ENCODE peak calls at places on chromosomes 16 and 17, in four cellular contexts. V is lower lobe of right lung; O is upper lobe of left lung; E is activated CD8-positive, alpha-beta T cell treated with anti-CD3 and anti-CD28 coated beads, Interleukin-2, amount 10 ng/mL, durations not matched to agents 7 days and 5 days. A is an unnamed sample.

GRCh38 chr16:67471758-67472384 is 9.1 kb downstream of the ATP6V0D1 start:
- ATAC-seq in V (no peak), O (no peak), E (no peak), A (no peak)

GRCh38 chr16:5072334-5073278 is 963 bp downstream of the ALG1 start:
- ATAC-seq in V (peak), O (peak), E (no peak), A (no peak)

GRCh38 chr17:27635275-27635823 is 4.4 kb downstream of the LGALS9 start:
- ATAC-seq in V (peak), O (peak), E (no peak), A (no peak)

GRCh38 chr17:80885922-80886582 is 105.6 kb upstream of the CHMP6 start:
- ATAC-seq in V (no peak), O (no peak), E (no peak), A (no peak)

GRCh38 chr17:39563476-39563875 is 44.2 kb downstream of the NEUROD2 start:
- ATAC-seq in V (no peak), O (no peak), E (no peak), A (no peak)

GRCh38 chr17:1605681-1606351 is 22.8 kb downstream of the SLC43A2 start:
- ATAC-seq in V (no peak), O (no peak), E (no peak), A (no peak)

GRCh38 chr17:17355426-17355825 is 52.3 kb downstream of the NT5M start:
- ATAC-seq in V (no peak), O (no peak), E (no peak), A (no peak)

GRCh38 chr17:76107507-76107906 is 3.9 kb upstream of the EXOC7 start:
- ATAC-seq in V (no peak), O (no peak), E (no peak), A (no peak)

GRCh38 chr17:30378797-30379302 is at the start of gene CPD:
- ATAC-seq in V (peak), O (peak), E (peak), A (peak)

GRCh38 chr17:31378638-31379037 is 12.8 kb upstream of the RAB11FIP4 start:
- ATAC-seq in V (no peak), O (no peak), E (no peak), A (no peak)

GRCh38 chr17:64657610-64658125 is 4.4 kb downstream of the SMURF2 start:
- ATAC-seq in V (no peak), O (no peak), E (no peak), A (no peak)

GRCh38 chr16:49129935-49130334 is 151.7 kb downstream of the CBLN1 start:
- ATAC-seq in V (no peak), O (no peak), E (no peak), A (no peak)

GRCh38 chr17:47741793-47742145 is 8.7 kb downstream of the TBX21 start:
- ATAC-seq in V (no peak), O (no peak), E (no peak), A (no peak)

GRCh38 chr17:42683407-42684031 is 1.2 kb downstream of the CNTNAP1 start:
- ATAC-seq in V (peak), O (peak), E (no peak), A (peak)

GRCh38 chr17:1834378-1835149 is 4.8 kb downstream of the RPA1 start:
- ATAC-seq in V (no peak), O (no peak), E (no peak), A (no peak)

GRCh38 chr16:14232106-14232890 is 161.2 kb downstream of the MRTFB start:
- ATAC-seq in V (no peak), O (no peak), E (no peak), A (no peak)

GRCh38 chr16:52453661-52454060 is 93.3 kb downstream of the TOX3 start:
- ATAC-seq in V (no peak), O (no peak), E (no peak), A (no peak)

GRCh38 chr16:25279491-25279890 is 21.8 kb upstream of the ZKSCAN2 start:
- ATAC-seq in V (no peak), O (no peak), E (no peak), A (no peak)

GRCh38 chr17:59620518-59621259 is 994 bp downstream of the CLTC start:
- ATAC-seq in V (no peak), O (peak), E (peak), A (no peak)

GRCh38 chr16:11743308-11744074 is 834 bp upstream of the TXNDC11 start:
- ATAC-seq in V (peak), O (peak), E (no peak), A (peak)

GRCh38 chr16:57118461-57119084 is 26.2 kb downstream of the CPNE2 start:
- ATAC-seq in V (no peak), O (no peak), E (no peak), A (no peak)

GRCh38 chr17:74603032-74603635 is 11.1 kb upstream of the CD300LD start:
- ATAC-seq in V (no peak), O (no peak), E (peak), A (no peak)

GRCh38 chr17:18184143-18185007 is 747 bp downstream of the ALKBH5 start:
- ATAC-seq in V (peak), O (peak), E (peak), A (no peak)

GRCh38 chr17:29357232-29357631 is 32.9 kb upstream of the TAOK1 start:
- ATAC-seq in V (no peak), O (no peak), E (no peak), A (no peak)

GRCh38 chr17:21452377-21453143 is 76.4 kb downstream of the KCNJ12 start:
- ATAC-seq in V (peak), O (peak), E (no peak), A (peak)

GRCh38 chr16:52497067-52497816 is 49.7 kb downstream of the TOX3 start:
- ATAC-seq in V (no peak), O (no peak), E (no peak), A (no peak)

GRCh38 chr17:2106308-2106707 is 51.4 kb downstream of the HIC1 start:
- ATAC-seq in V (no peak), O (no peak), E (no peak), A (no peak)

GRCh38 chr17:76862079-76862478 is 6.1 kb upstream of the MGAT5B start:
- ATAC-seq in V (no peak), O (no peak), E (no peak), A (no peak)

GRCh38 chr16:64947651-64948050 is 174.2 kb downstream of the CDH11 start:
- ATAC-seq in V (no peak), O (no peak), E (no peak), A (no peak)

GRCh38 chr17:41464682-41465081 is 2.5 kb downstream of the KRT32 start:
- ATAC-seq in V (peak), O (peak), E (no peak), A (peak)

GRCh38 chr17:44115585-44116415 is 7.6 kb downstream of the HDAC5 start:
- ATAC-seq in V (no peak), O (no peak), E (no peak), A (no peak)

GRCh38 chr16:16059895-16060590 is 110.6 kb downstream of the ABCC1 start:
- ATAC-seq in V (no peak), O (no peak), E (no peak), A (peak)

GRCh38 chr17:5592382-5592781 is 8.1 kb upstream of the NLRP1 start:
- ATAC-seq in V (no peak), O (peak), E (peak), A (no peak)